ENCODE peak calls at places on chromosomes 2 and 18, in nine cellular contexts. S is HS-5; V is ELR; P is NCI-H1417; Y is activated T-helper 1 cell treated with anti-CD3 and anti-CD28 coated beads, Interleukin-12 subunit alpha, Interleukin-12 subunit beta, Interleukin-2, Interleukin-4 antibody, amounts not matched to agents 30 ng/mL and 10 ng/mL and 1 ng/mL, durations not matched to agents 14 hours and 24 hours and 36 hours; U is amniotic stem cell; T is GM12892; C is stimulated activated CD8-positive, alpha-beta memory T cell treated with anti-CD3 and anti-CD28 coated beads, Interleukin-15, amount 100 ng/mL, for 24 hours; Q is left cardiac atrium. N is an unnamed sample.

GRCh38 chr18:55489742-55490055 is 98.3 kb downstream of the TCF4 start:
- DNase-seq in C (no peak), T (no peak), P (peak; percentile 83), Y (no peak), S (no peak), U (no peak), Q (no peak), V (no peak), N (no peak)

GRCh38 chr2:12296915-12297314 is 419.8 kb upstream of the TRIB2 start:
- DNase-seq in Y (no peak), S (no peak), Q (no peak), T (no peak), P (no peak), V (no peak), C (no peak), U (no peak), N (no peak)

GRCh38 chr18:77248873-77249582 is 620 bp upstream of the GALR1 start:
- DNase-seq in Q (no peak), T (no peak), Y (no peak), P (peak; percentile 53), V (peak; percentile 6), U (no peak), C (no peak), S (no peak), N (no peak)

GRCh38 chr2:102726128-102727087 is 35.4 kb upstream of the TMEM182 start:
- DNase-seq in Y (no peak), U (no peak), P (peak; percentile 0), Q (no peak), S (no peak), V (no peak), C (no peak), T (no peak), N (no peak)

GRCh38 chr2:132849118-132849517 is 179.1 kb upstream of the LYPD1 start:
- DNase-seq in P (no peak), Y (no peak), V (peak; percentile 59), S (peak; percentile 13), Q (no peak), U (no peak), T (no peak), C (no peak), N (no peak)

GRCh38 chr2:168686485-168687191 is 115.8 kb upstream of the NOSTRIN start:
- DNase-seq in S (peak; percentile 15), P (no peak), Y (no peak), C (no peak), T (no peak), Q (no peak), U (peak; percentile 21), V (peak; percentile 68), N (no peak)

GRCh38 chr2:15965564-15966019 is 25.2 kb downstream of the MYCN start:
- DNase-seq in S (no peak), P (no peak), Y (no peak), U (no peak), T (no peak), V (no peak), Q (no peak), C (no peak), N (no peak)

GRCh38 chr2:156562136-156562535 is 126.0 kb downstream of the GPD2 start:
- DNase-seq in S (no peak), Y (no peak), U (no peak), Q (no peak), P (no peak), V (no peak), C (no peak), T (no peak), N (no peak)

GRCh38 chr2:36357506-36358316 is 2.1 kb downstream of the CRIM1 start:
- DNase-seq in Q (peak; percentile 45), U (peak; percentile 41), C (no peak), V (peak; percentile 85), Y (no peak), P (peak; percentile 53), S (peak; percentile 76), T (no peak), N (no peak)

GRCh38 chr2:161946489-161947107 is 127.4 kb downstream of the DPP4 start:
- DNase-seq in V (peak; percentile 60), C (no peak), Q (no peak), Y (no peak), S (no peak), U (peak; percentile 12), P (no peak), T (no peak), N (no peak)

GRCh38 chr2:148375214-148375613 is 269.3 kb upstream of the EPC2 start:
- DNase-seq in T (no peak), Q (no peak), Y (no peak), S (no peak), U (no peak), C (no peak), V (no peak), P (no peak), N (no peak)

GRCh38 chr2:150584081-150584480 is 96.6 kb upstream of the RND3 start:
- DNase-seq in Y (no peak), T (no peak), V (no peak), C (no peak), P (no peak), U (no peak), S (no peak), Q (no peak), N (no peak)

GRCh38 chr2:151315381-151315903 is 26.0 kb upstream of the NMI start:
- DNase-seq in S (no peak), T (no peak), V (no peak), Q (peak; percentile 31), C (no peak), U (no peak), P (no peak), Y (no peak), N (no peak)

GRCh38 chr2:172095146-172095904 is 7.4 kb downstream of the DLX2 start:
- DNase-seq in P (no peak), S (no peak), Y (peak; percentile 60), T (peak; percentile 75), V (peak; percentile 92), U (peak; percentile 89), C (no peak), Q (peak; percentile 69), N (peak; percentile 86)

GRCh38 chr2:137380610-137381009 is 583.7 kb upstream of the HNMT start:
- DNase-seq in V (no peak), S (peak; percentile 3), Y (no peak), T (no peak), Q (no peak), U (no peak), P (no peak), C (no peak), N (no peak)

GRCh38 chr2:202883987-202884675 is 12.6 kb upstream of the ICA1L start:
- DNase-seq in C (no peak), V (peak; percentile 81), Q (no peak), S (peak; percentile 19), Y (no peak), T (no peak), P (no peak), U (no peak), N (no peak)

GRCh38 chr2:240917684-240918257 is 11.6 kb downstream of the CROCC2 start:
- DNase-seq in V (no peak), U (no peak), Q (peak; percentile 13), T (no peak), Y (no peak), P (no peak), S (no peak), C (no peak), N (no peak)

GRCh38 chr2:138842341-138842740 is 62.2 kb upstream of the NXPH2 start:
- DNase-seq in T (no peak), Q (no peak), V (no peak), C (no peak), U (no peak), Y (no peak), P (no peak), S (no peak), N (no peak)

GRCh38 chr2:6524678-6525367 is 340.9 kb downstream of the CMPK2 start:
- DNase-seq in U (no peak), Q (no peak), T (no peak), V (no peak), P (peak; percentile 25), C (no peak), S (no peak), Y (no peak), N (no peak)

GRCh38 chr2:189088566-189089225 is 90.9 kb downstream of the COL5A2 start:
- DNase-seq in S (no peak), C (no peak), Y (no peak), U (no peak), T (no peak), V (no peak), P (no peak), Q (no peak), N (no peak)

GRCh38 chr2:9423922-9424272 is 443 bp downstream of the CPSF3 start:
- DNase-seq in C (no peak), Y (peak; percentile 22), T (no peak), U (no peak), Q (no peak), V (peak; percentile 43), P (no peak), S (no peak), N (no peak)

GRCh38 chr18:48775372-48776160 is 175.2 kb downstream of the SMAD7 start:
- DNase-seq in C (no peak), Q (no peak), V (no peak), S (no peak), U (no peak), P (no peak), Y (no peak), T (no peak), N (no peak)

GRCh38 chr2:217899231-217900009 is 103.4 kb downstream of the TNS1 start:
- DNase-seq in P (no peak), U (peak; percentile 63), V (peak; percentile 91), C (no peak), Q (peak; percentile 78), T (peak; percentile 71), S (peak; percentile 38), Y (no peak), N (peak; percentile 87)

GRCh38 chr18:47997338-47997780 is 66.9 kb upstream of the SMAD2 start:
- DNase-seq in V (peak; percentile 38), C (no peak), Y (no peak), U (no peak), P (no peak), T (no peak), S (no peak), Q (no peak), N (no peak)

GRCh38 chr18:32440478-32440877 is 30.2 kb downstream of the GAREM1 start:
- DNase-seq in U (no peak), C (no peak), Q (no peak), Y (no peak), V (no peak), S (no peak), T (no peak), P (no peak), N (no peak)

GRCh38 chr2:133526468-133526769 is 41.8 kb downstream of the NCKAP5 start:
- DNase-seq in C (no peak), Q (no peak), T (no peak), V (no peak), P (no peak), S (no peak), U (no peak), Y (no peak), N (no peak)

GRCh38 chr2:219772103-219772502 is 144.7 kb downstream of the SLC4A3 start:
- DNase-seq in V (no peak), U (no peak), Y (no peak), T (no peak), S (no peak), P (peak; percentile 80), C (no peak), Q (no peak), N (no peak)

GRCh38 chr2:111117666-111118454 is 2.9 kb upstream of the BCL2L11 start:
- DNase-seq in Y (peak; percentile 11), T (no peak), Q (peak; percentile 46), S (no peak), C (no peak), V (peak; percentile 78), U (no peak), P (no peak), N (peak; percentile 19)

GRCh38 chr2:229868794-229869193 is 53.0 kb downstream of the TRIP12 start:
- DNase-seq in U (no peak), Q (no peak), S (no peak), T (no peak), C (no peak), Y (no peak), P (no peak), V (peak; percentile 7), N (no peak)

GRCh38 chr2:216803803-216804202 is 56.1 kb downstream of the TNP1 start:
- DNase-seq in P (no peak), Q (peak; percentile 52), V (no peak), U (no peak), S (no peak), T (no peak), Y (no peak), C (no peak), N (no peak)

GRCh38 chr2:223635080-223635479 is 32.9 kb upstream of the SCG2 start:
- DNase-seq in S (peak; percentile 32), U (no peak), C (no peak), Q (no peak), Y (no peak), T (no peak), P (no peak), V (no peak), N (no peak)